ENCODE peak calls at places on chromosomes 5 and 9, in ten cellular contexts. J is cardiac fibroblast, S is H1, N is kidney, D is AG10803, Z is H9, U is cardiac muscle cell, Y is nephron progenitor cell, I is dorsolateral prefrontal cortex, M is fibroblast of the aortic adventitia. R is an unnamed sample.

GRCh38 chr9:112780637-112781036 is 30.1 kb downstream of the SNX30 start:
- DNase-seq in J (no peak), S (no peak), N (no peak), D (peak), Z (no peak), U (no peak), Y (no peak), I (no peak), M (peak), R (no peak)

GRCh38 chr5:28648108-28648507 is 1609.7 kb upstream of the CDH9 start:
- DNase-seq in J (no peak), S (no peak), N (no peak), D (no peak), Z (no peak), U (no peak), Y (no peak), I (no peak), M (no peak), R (no peak)

GRCh38 chr9:99354104-99354503 is 132.0 kb downstream of the SEC61B start:
- DNase-seq in J (no peak), S (no peak), N (no peak), D (peak), Z (no peak), U (no peak), Y (no peak), I (no peak), M (peak), R (no peak)

GRCh38 chr5:1268666-1269065 is 26.2 kb downstream of the TERT start:
- DNase-seq in J (no peak), S (no peak), N (no peak), D (no peak), Z (no peak), U (no peak), Y (no peak), I (no peak), M (no peak), R (no peak)

GRCh38 chr9:13804532-13804931 is 509.4 kb downstream of the NFIB start:
- DNase-seq in J (peak), S (no peak), N (no peak), D (no peak), Z (no peak), U (no peak), Y (no peak), I (no peak), M (no peak), R (no peak)

GRCh38 chr5:170353946-170354345 is 35.2 kb downstream of the KCNMB1 start:
- DNase-seq in J (no peak), S (no peak), N (no peak), D (no peak), Z (no peak), U (no peak), Y (no peak), I (no peak), M (no peak), R (no peak)

GRCh38 chr5:143078321-143078720 is 308.1 kb downstream of the ARHGAP26 start:
- DNase-seq in J (no peak), S (no peak), N (no peak), D (peak), Z (no peak), U (no peak), Y (no peak), I (no peak), M (peak), R (no peak)

GRCh38 chr5:59746261-59746765 is 147.2 kb downstream of the PDE4D start:
- DNase-seq in J (peak), S (no peak), N (no peak), D (peak), Z (no peak), U (no peak), Y (no peak), I (no peak), M (no peak), R (no peak)

GRCh38 chr5:132237141-132237540 is 9.5 kb upstream of the P4HA2 start:
- DNase-seq in J (no peak), S (no peak), N (no peak), D (peak), Z (peak), U (no peak), Y (no peak), I (peak), M (no peak), R (no peak)

GRCh38 chr9:32414856-32415255 is 30.4 kb downstream of the ACO1 start:
- DNase-seq in J (no peak), S (no peak), N (no peak), D (no peak), Z (no peak), U (no peak), Y (no peak), I (no peak), M (no peak), R (no peak)

GRCh38 chr5:102959055-102959454 is 160.9 kb downstream of the GIN1 start:
- DNase-seq in J (peak), S (no peak), N (no peak), D (peak), Z (no peak), U (no peak), Y (no peak), I (no peak), M (peak), R (no peak)

GRCh38 chr9:131701789-131702337 is 38.0 kb downstream of the RAPGEF1 start:
- DNase-seq in J (no peak), S (peak), N (no peak), D (no peak), Z (peak), U (no peak), Y (no peak), I (no peak), M (no peak), R (no peak)

GRCh38 chr5:6355294-6355693 is 23.1 kb downstream of the MED10 start:
- DNase-seq in J (no peak), S (no peak), N (no peak), D (no peak), Z (peak), U (no peak), Y (no peak), I (no peak), M (no peak), R (no peak)

GRCh38 chr5:145471831-145472616 is 363.1 kb downstream of the PRELID2 start:
- DNase-seq in J (peak), S (no peak), N (no peak), D (peak), Z (no peak), U (peak), Y (no peak), I (no peak), M (peak), R (no peak)

GRCh38 chr5:17203329-17204132 is 13.9 kb upstream of the BASP1 start:
- DNase-seq in J (peak), S (no peak), N (no peak), D (peak), Z (peak), U (peak), Y (peak), I (peak), M (peak), R (peak)

GRCh38 chr9:133493428-133493827 is 14.5 kb upstream of the SLC2A6 start:
- DNase-seq in J (no peak), S (no peak), N (peak), D (no peak), Z (no peak), U (no peak), Y (peak), I (no peak), M (no peak), R (no peak)

GRCh38 chr5:53425598-53426516 is 54.6 kb upstream of the FST start:
- DNase-seq in J (no peak), S (peak), N (no peak), D (peak), Z (peak), U (peak), Y (peak), I (no peak), M (peak), R (peak)

GRCh38 chr5:98639258-98639657 is 134.2 kb upstream of the RGMB start:
- DNase-seq in J (no peak), S (no peak), N (no peak), D (no peak), Z (no peak), U (no peak), Y (no peak), I (no peak), M (no peak), R (no peak)

GRCh38 chr9:124673063-124673462 is 98.0 kb downstream of the NR6A1 start:
- DNase-seq in J (no peak), S (no peak), N (no peak), D (no peak), Z (no peak), U (no peak), Y (no peak), I (no peak), M (no peak), R (no peak)

GRCh38 chr9:124733964-124734740 is 37.0 kb downstream of the NR6A1 start:
- DNase-seq in J (no peak), S (no peak), N (no peak), D (no peak), Z (no peak), U (no peak), Y (no peak), I (no peak), M (no peak), R (no peak)

GRCh38 chr5:15522141-15522540 is 22.2 kb downstream of the FBXL7 start:
- DNase-seq in J (no peak), S (no peak), N (no peak), D (no peak), Z (no peak), U (no peak), Y (no peak), I (no peak), M (no peak), R (no peak)

GRCh38 chr5:102223542-102224444 is 72.3 kb downstream of the SLCO4C1 start:
- DNase-seq in J (peak), S (no peak), N (no peak), D (peak), Z (no peak), U (peak), Y (peak), I (no peak), M (peak), R (peak)

GRCh38 chr9:118331622-118332045 is 627.4 kb downstream of the TLR4 start:
- DNase-seq in J (peak), S (no peak), N (no peak), D (peak), Z (no peak), U (no peak), Y (no peak), I (no peak), M (peak), R (no peak)

GRCh38 chr5:33195431-33196128 is 245.2 kb upstream of the TARS1 start:
- DNase-seq in J (peak), S (no peak), N (no peak), D (peak), Z (no peak), U (no peak), Y (no peak), I (no peak), M (peak), R (no peak)

GRCh38 chr9:130150779-130151381 is 21.3 kb upstream of the NCS1 start:
- DNase-seq in J (peak), S (no peak), N (no peak), D (peak), Z (no peak), U (no peak), Y (no peak), I (no peak), M (no peak), R (no peak)

GRCh38 chr9:11194249-11194648 is 581.4 kb upstream of the PTPRD start:
- DNase-seq in J (no peak), S (no peak), N (no peak), D (no peak), Z (no peak), U (no peak), Y (no peak), I (no peak), M (no peak), R (no peak)

GRCh38 chr5:14665949-14666741 is 1.6 kb downstream of the OTULIN start:
- DNase-seq in J (no peak), S (no peak), N (no peak), D (no peak), Z (no peak), U (no peak), Y (peak), I (no peak), M (no peak), R (peak)

GRCh38 chr5:127785098-127785927 is 82.1 kb downstream of the CCDC192 start:
- DNase-seq in J (peak), S (no peak), N (no peak), D (peak), Z (no peak), U (no peak), Y (no peak), I (no peak), M (peak), R (no peak)

GRCh38 chr9:86424246-86424891 is 70.2 kb upstream of the TUT7 start:
- DNase-seq in J (peak), S (no peak), N (no peak), D (peak), Z (no peak), U (no peak), Y (no peak), I (no peak), M (peak), R (no peak)

GRCh38 chr5:22604711-22605110 is 248.4 kb downstream of the CDH12 start:
- DNase-seq in J (no peak), S (no peak), N (no peak), D (no peak), Z (no peak), U (no peak), Y (no peak), I (no peak), M (no peak), R (no peak)

GRCh38 chr9:107243757-107244156 is 39.3 kb upstream of the RAD23B start:
- DNase-seq in J (peak), S (no peak), N (no peak), D (peak), Z (no peak), U (no peak), Y (no peak), I (no peak), M (peak), R (no peak)

GRCh38 chr5:149392718-149393117 is 13.6 kb upstream of the IL17B start:
- DNase-seq in J (peak), S (no peak), N (no peak), D (peak), Z (no peak), U (no peak), Y (no peak), I (no peak), M (no peak), R (no peak)

GRCh38 chr5:9781275-9781674 is 151.1 kb upstream of the TAS2R1 start:
- DNase-seq in J (no peak), S (no peak), N (no peak), D (peak), Z (no peak), U (no peak), Y (no peak), I (no peak), M (no peak), R (no peak)

GRCh38 chr5:126220725-126221124 is 202.5 kb upstream of the GRAMD2B start:
- DNase-seq in J (no peak), S (no peak), N (peak), D (no peak), Z (no peak), U (no peak), Y (no peak), I (no peak), M (no peak), R (no peak)

GRCh38 chr9:138051586-138052321 is 174.2 kb downstream of the CACNA1B start:
- DNase-seq in J (no peak), S (no peak), N (peak), D (no peak), Z (no peak), U (no peak), Y (no peak), I (no peak), M (no peak), R (no peak)

GRCh38 chr5:176387384-176387925 is 943 bp downstream of the NOP16 start:
- DNase-seq in J (peak), S (no peak), N (no peak), D (peak), Z (no peak), U (no peak), Y (no peak), I (no peak), M (no peak), R (no peak)
- TF ChIP-seq CTCF in J (no peak), S (no peak), N (no peak), D (no peak), Z (no peak), U (no peak), Y (no peak), I (no peak), M (no peak), R (no peak)

GRCh38 chr9:4852419-4852818 is 59.7 kb downstream of the RCL1 start:
- DNase-seq in J (no peak), S (no peak), N (no peak), D (no peak), Z (no peak), U (no peak), Y (no peak), I (no peak), M (no peak), R (no peak)

GRCh38 chr9:4850611-4851010 is 57.9 kb downstream of the RCL1 start:
- DNase-seq in J (no peak), S (no peak), N (no peak), D (no peak), Z (no peak), U (no peak), Y (no peak), I (no peak), M (no peak), R (no peak)

GRCh38 chr9:4844439-4844838 is 51.7 kb downstream of the RCL1 start:
- DNase-seq in J (no peak), S (no peak), N (no peak), D (no peak), Z (no peak), U (no peak), Y (no peak), I (no peak), M (no peak), R (peak)

GRCh38 chr9:4854191-4854590 is 61.4 kb downstream of the RCL1 start:
- DNase-seq in J (no peak), S (no peak), N (no peak), D (no peak), Z (no peak), U (no peak), Y (no peak), I (no peak), M (no peak), R (no peak)

GRCh38 chr9:4849364-4849763 is 56.6 kb downstream of the RCL1 start:
- DNase-seq in J (no peak), S (no peak), N (no peak), D (no peak), Z (no peak), U (no peak), Y (no peak), I (no peak), M (no peak), R (no peak)
- TF ChIP-seq CTCF in J (no peak), S (no peak), N (peak), D (no peak), Z (no peak), U (no peak), Y (no peak), I (no peak), M (no peak), R (no peak)

GRCh38 chr9:93297659-93298497 is 113.9 kb downstream of the WNK2 start:
- DNase-seq in J (no peak), S (no peak), N (peak), D (no peak), Z (peak), U (no peak), Y (no peak), I (no peak), M (no peak), R (no peak)
- TF ChIP-seq CTCF in J (no peak), S (peak), N (no peak), D (no peak), Z (peak), U (no peak), Y (no peak), I (no peak), M (no peak), R (no peak)

DNA sequence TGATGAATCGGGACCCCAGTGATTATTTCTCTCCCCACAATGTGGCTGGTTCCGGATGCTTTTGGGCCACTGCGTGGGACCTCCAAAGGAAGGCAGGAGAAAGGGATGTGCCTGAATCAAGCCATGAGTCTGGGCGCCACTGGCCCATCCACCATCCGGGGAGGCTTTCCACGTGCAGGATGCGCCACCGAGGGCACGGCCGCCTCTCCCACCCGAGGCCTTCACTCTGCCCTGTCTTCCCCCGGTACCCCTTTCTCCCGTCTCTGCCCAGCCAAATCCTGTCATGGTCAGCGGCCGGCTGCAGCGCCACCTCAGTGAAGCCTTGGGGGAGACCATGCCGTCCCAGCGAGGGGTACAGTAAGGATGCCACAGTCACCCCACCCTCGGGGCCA is 43.9 kb upstream of the GRHPR start:
- DNase-seq in J (no peak), S (no peak), N (no peak), D (no peak), Z (no peak), U (no peak), Y (no peak), I (no peak), M (no peak), R (no peak)
- TF ChIP-seq CTCF in J (no peak), S (no peak), N (no peak), D (no peak), Z (no peak), U (no peak), Y (no peak), I (no peak), M (no peak), R (no peak)

GRCh38 chr5:176413255-176413565 is 3.1 kb downstream of the CLTB start:
- DNase-seq in J (peak), S (no peak), N (no peak), D (peak), Z (no peak), U (no peak), Y (no peak), I (no peak), M (peak), R (no peak)

GRCh38 chr5:176412517-176413254 is 3.7 kb downstream of the CLTB start:
- DNase-seq in J (no peak), S (no peak), N (no peak), D (no peak), Z (no peak), U (no peak), Y (no peak), I (no peak), M (no peak), R (no peak)

GRCh38 chr5:176408590-176408989 is 7.7 kb downstream of the CLTB start:
- DNase-seq in J (no peak), S (no peak), N (no peak), D (no peak), Z (no peak), U (no peak), Y (no peak), I (no peak), M (no peak), R (no peak)

GRCh38 chr5:176409765-176410164 is 6.6 kb downstream of the CLTB start:
- DNase-seq in J (no peak), S (no peak), N (no peak), D (no peak), Z (no peak), U (no peak), Y (no peak), I (no peak), M (no peak), R (no peak)

GRCh38 chr5:176410486-176411180 is 5.7 kb downstream of the CLTB start:
- DNase-seq in J (no peak), S (no peak), N (no peak), D (no peak), Z (no peak), U (no peak), Y (no peak), I (no peak), M (no peak), R (no peak)
- TF ChIP-seq CTCF in J (no peak), S (peak), N (no peak), D (no peak), Z (peak), U (no peak), Y (no peak), I (no peak), M (no peak), R (no peak)

DNA sequence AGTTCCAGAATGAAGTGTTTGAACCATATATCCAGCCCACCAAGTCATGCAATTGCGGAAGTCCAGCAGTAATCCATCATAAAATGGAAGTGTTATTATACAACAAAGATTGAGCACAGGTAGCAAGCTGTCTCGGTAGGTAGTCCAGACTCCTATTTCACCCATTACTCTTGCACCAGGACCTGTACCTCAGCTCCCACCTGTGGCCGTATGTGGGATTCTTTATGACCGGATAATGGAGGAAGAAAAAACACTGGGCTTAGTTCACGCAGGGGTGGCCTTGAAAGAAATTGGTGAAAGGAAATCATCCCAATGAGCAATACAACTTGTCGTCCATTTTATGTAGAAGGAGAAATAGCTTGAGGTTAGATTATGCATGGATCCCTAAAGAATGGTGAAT is 216.3 kb downstream of the ESM1 start:
- DNase-seq in J (no peak), S (no peak), N (no peak), D (no peak), Z (peak), U (no peak), Y (no peak), I (no peak), M (no peak), R (no peak)
- TF ChIP-seq CTCF in J (no peak), S (peak), N (no peak), D (no peak), Z (peak), U (no peak), Y (no peak), I (no peak), M (no peak), R (no peak)

R was measured in endothelial cell.